ENCODE peak calls at places on chromosomes 5 and 9, in nine cellular contexts. J, C, X, B, Y, U, W, D and H are unnamed samples.

GRCh38 chr5:124859027-124859426 is 112.6 kb upstream of the ZNF608 start:
- DNase-seq in J (no peak), C (no peak), X (no peak), B (no peak), Y (peak), U (peak), W (no peak), D (peak), H (peak)

GRCh38 chr5:854966-855743 is 4.4 kb upstream of the ZDHHC11 start:
- DNase-seq in J (no peak), C (no peak), X (peak), B (no peak), Y (no peak), U (no peak), W (no peak), D (no peak), H (no peak)

GRCh38 chr9:6195714-6196360 is 19.8 kb upstream of the IL33 start:
- DNase-seq in J (no peak), C (no peak), X (no peak), B (no peak), Y (no peak), U (no peak), W (no peak), D (no peak), H (no peak)

GRCh38 chr9:72155282-72155677 is 6.0 kb downstream of the GDA start:
- DNase-seq in J (no peak), C (no peak), X (no peak), B (no peak), Y (no peak), U (no peak), W (no peak), D (no peak), H (no peak)

GRCh38 chr5:41869150-41869738 is 981 bp downstream of the OXCT1 start:
- DNase-seq in J (no peak), C (no peak), X (peak), B (no peak), Y (peak), U (peak), W (peak), D (peak), H (peak)

GRCh38 chr5:72246954-72247442 is 73.0 kb downstream of the MRPS27 start:
- DNase-seq in J (no peak), C (no peak), X (no peak), B (no peak), Y (no peak), U (no peak), W (no peak), D (no peak), H (no peak)

GRCh38 chr5:95864944-95865504 is 42.5 kb upstream of the GLRX start:
- DNase-seq in J (no peak), C (no peak), X (no peak), B (no peak), Y (no peak), U (no peak), W (no peak), D (no peak), H (no peak)

GRCh38 chr5:82375488-82376294 is 97.5 kb upstream of the RPS23 start:
- DNase-seq in J (no peak), C (no peak), X (no peak), B (no peak), Y (no peak), U (no peak), W (no peak), D (no peak), H (no peak)

GRCh38 chr5:159341914-159342313 is 11.6 kb upstream of the IL12B start:
- DNase-seq in J (no peak), C (peak), X (peak), B (peak), Y (peak), U (no peak), W (peak), D (peak), H (peak)

GRCh38 chr9:93128011-93128714 is 5.9 kb downstream of the NINJ1 start:
- DNase-seq in J (no peak), C (no peak), X (peak), B (no peak), Y (no peak), U (no peak), W (no peak), D (no peak), H (no peak)

GRCh38 chr5:142545653-142546322 is 140.1 kb downstream of the FGF1 start:
- DNase-seq in J (no peak), C (no peak), X (no peak), B (no peak), Y (no peak), U (no peak), W (no peak), D (no peak), H (no peak)